ENCODE peak calls at places on chromosomes 12 and 14, in nine cellular contexts. G, N, K, F, X, D, H, V and P are unnamed samples.

GRCh38 chr12:10614056-10614370 is 604 bp upstream of the MAGOHB start:
- DNase-seq in H (peak; percentile 2), X (no peak), K (no peak), D (peak; percentile 2), G (no peak), V (no peak), F (no peak), N (no peak), P (no peak)

GRCh38 chr12:116783503-116784237 is 45.6 kb downstream of the RNFT2 start:
- DNase-seq in H (no peak), K (no peak), X (no peak), G (no peak), D (no peak), F (no peak), N (no peak), V (no peak), P (no peak)

GRCh38 chr14:73403181-73403752 is 55.1 kb downstream of the NUMB start:
- DNase-seq in K (no peak), N (no peak), H (no peak), D (no peak), V (no peak), G (no peak), F (no peak), X (no peak), P (no peak)

GRCh38 chr14:94686511-94687160 is 74.4 kb downstream of the SERPINA3 start:
- DNase-seq in G (no peak), N (no peak), X (no peak), V (no peak), D (no peak), K (no peak), F (no peak), H (no peak), P (no peak)

GRCh38 chr12:39626033-39626814 is 6.6 kb upstream of the ABCD2 start:
- DNase-seq in H (no peak), G (no peak), F (no peak), X (no peak), V (no peak), K (no peak), D (no peak), N (no peak), P (no peak)

GRCh38 chr12:68521848-68522502 is 88.7 kb upstream of the RAP1B start:
- DNase-seq in F (no peak), K (peak; percentile 37), H (peak; percentile 23), D (no peak), G (no peak), N (no peak), V (no peak), X (no peak), P (peak; percentile 49)

GRCh38 chr12:120540445-120540844 is 6.3 kb downstream of the RNF10 start:
- DNase-seq in D (no peak), X (no peak), N (no peak), G (no peak), K (peak; percentile 22), H (peak; percentile 75), F (no peak), V (peak; percentile 89), P (peak; percentile 88)

GRCh38 chr12:1880876-1881275 is 37.6 kb downstream of the CACNA2D4 start:
- DNase-seq in V (no peak), X (no peak), G (no peak), H (no peak), K (no peak), F (no peak), N (no peak), D (no peak), P (no peak)

DNA sequence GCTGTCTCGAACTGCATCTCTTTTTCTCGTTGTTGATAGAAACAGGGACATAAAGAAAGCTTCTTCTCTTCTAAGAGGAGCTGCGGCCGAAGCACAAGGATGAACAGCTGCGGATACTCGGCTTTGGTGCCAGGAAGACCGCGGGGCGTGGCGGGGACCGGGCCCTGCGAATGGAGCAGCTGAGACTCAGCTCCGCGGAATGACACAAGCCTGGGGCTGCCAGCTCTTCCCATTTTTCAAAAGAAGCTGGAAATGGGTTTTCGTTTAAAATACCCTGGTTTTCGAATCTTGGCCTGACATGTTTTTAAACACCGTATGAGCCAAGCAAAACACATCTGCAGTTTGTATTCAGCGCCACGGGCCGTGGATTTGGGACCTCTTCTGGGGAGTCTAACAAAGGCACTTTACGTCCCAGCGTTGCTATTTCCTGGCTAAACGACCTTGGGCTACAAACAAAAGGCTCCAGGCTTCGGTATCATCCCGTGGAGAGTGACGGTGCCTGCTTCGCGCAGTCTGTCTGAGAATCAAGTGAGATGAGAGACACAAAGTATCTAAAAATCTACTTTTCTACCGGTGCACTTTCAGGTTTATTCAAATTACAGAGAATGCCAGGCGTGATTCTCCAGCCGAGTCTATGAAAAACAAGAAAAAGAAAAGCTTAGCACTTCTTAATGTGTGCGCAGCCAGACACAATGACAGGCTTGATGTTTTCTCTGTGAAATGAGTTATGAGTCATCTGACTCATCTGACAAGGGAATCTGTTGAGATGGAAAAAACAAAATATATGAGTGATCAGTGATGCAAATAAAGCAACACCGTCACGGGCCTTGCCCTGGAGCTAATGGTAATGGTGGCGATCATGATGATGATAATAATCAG is 114.0 kb upstream of the TMEM132D start:
- DNase-seq in N (peak; percentile 40), D (no peak), G (no peak), H (no peak), K (no peak), V (no peak), X (no peak), F (no peak), P (no peak)
- H3K4me3 ChIP-seq in N (no peak overlapping the region), D (no peak overlapping the region), G (no peak overlapping the region), H (no peak overlapping the region), K (no peak overlapping the region), V (no peak overlapping the region), X (no peak overlapping the region), F (no peak overlapping the region), P (no peak overlapping the region)

GRCh38 chr12:50927766-50928224 is 24.5 kb upstream of the HIGD1C start:
- DNase-seq in F (no peak), D (no peak), N (no peak), G (no peak), H (no peak), X (no peak), K (no peak), V (no peak), P (no peak)

GRCh38 chr12:50925920-50926319 is 26.4 kb upstream of the HIGD1C start:
- DNase-seq in V (no peak), F (no peak), X (no peak), H (no peak), N (no peak), D (no peak), K (no peak), G (no peak), P (no peak)

GRCh38 chr12:50926415-50926814 is 25.9 kb upstream of the HIGD1C start:
- DNase-seq in K (no peak), D (no peak), H (no peak), V (no peak), F (no peak), N (no peak), G (no peak), X (no peak), P (no peak)

GRCh38 chr12:50928392-50928791 is 24.0 kb upstream of the HIGD1C start:
- DNase-seq in X (no peak), F (no peak), G (no peak), V (no peak), N (peak; percentile 54), H (peak; percentile 21), D (peak; percentile 13), K (no peak), P (no peak)

DNA sequence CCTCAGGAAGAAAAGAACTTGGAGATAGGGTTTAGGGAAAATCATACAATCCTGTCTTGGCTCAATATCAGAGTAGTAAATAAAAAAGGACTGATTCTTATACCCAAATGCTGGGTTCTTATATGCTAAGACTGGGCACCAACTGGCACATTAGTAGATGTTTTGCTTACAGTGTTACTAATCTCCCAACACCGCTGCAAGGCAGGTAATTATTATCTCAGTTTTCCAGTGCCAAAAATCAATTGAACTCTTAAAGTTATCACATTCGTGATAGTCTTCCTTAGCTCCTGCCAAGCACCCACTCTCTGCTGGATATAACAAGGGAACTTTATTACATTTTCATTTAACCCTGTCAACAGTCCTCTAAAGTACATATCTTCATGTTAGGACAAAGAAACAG is 25.0 kb upstream of the HIGD1C start:
- DNase-seq in G (no peak), F (no peak), V (no peak), D (no peak), K (no peak), N (no peak), X (no peak), H (no peak), P (no peak)
- TF ChIP-seq CTCF in G (no peak), F (no peak), V (no peak), D (no peak), K (no peak), N (no peak), X (no peak), H (no peak), P (no peak)

DNA sequence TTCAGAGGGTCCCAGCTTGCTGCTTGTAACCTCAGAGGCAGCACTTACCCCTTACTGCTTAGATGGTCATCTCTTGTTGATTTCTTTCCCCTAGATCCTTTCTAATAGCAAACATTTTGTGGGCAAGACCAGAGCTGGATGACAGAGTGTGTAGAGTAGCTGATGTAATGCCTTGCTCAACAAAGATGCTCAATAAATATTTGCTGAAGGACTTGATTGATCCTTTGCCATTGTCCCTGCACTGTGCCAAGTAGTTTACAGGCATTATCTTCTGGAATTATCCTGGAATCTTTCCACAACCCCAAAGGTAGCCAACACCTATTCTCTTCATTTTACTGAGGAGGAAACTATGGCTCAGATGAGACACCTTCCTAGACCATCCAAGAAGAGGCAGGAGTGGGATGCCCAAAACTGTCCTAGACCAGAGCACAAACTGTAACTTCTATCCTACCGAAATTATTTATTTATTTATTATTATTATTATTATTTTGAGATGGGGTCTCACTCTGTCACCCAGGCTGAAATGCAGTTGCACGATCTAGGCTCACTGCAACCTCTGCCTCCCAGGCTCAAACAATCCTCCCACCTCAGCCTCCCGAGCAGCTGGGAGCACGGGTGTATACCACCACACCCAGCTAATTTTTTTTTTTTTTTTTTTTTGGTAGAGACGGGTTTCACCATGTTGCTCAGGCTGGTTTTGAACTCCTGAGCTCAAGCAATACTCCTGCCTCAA is 1.4 kb downstream of the MMAB start:
- DNase-seq in F (no peak), G (no peak), V (no peak), H (no peak), N (no peak), X (no peak), D (no peak), K (no peak), P (no peak)
- H3K4me3 ChIP-seq in F (no peak overlapping the region), G (no peak overlapping the region), V (no peak overlapping the region), H (no peak overlapping the region), N (peak overlapping the region; percentile 56), X (no peak overlapping the region), D (no peak overlapping the region), K (peak overlapping the region; percentile 98), P (no peak overlapping the region)

GRCh38 chr12:15982471-15982870 is 71.3 kb downstream of the DERA start:
- DNase-seq in X (no peak), V (peak; percentile 78), H (peak; percentile 82), K (peak; percentile 68), G (no peak), D (peak; percentile 76), N (no peak), F (no peak), P (peak; percentile 41)

GRCh38 chr12:15978431-15978950 is 67.4 kb downstream of the DERA start:
- DNase-seq in K (peak; percentile 52), F (no peak), V (peak; percentile 74), N (peak; percentile 67), X (no peak), G (no peak), D (peak; percentile 53), H (peak; percentile 87), P (peak; percentile 66)

GRCh38 chr12:15982071-15982470 is 70.9 kb downstream of the DERA start:
- DNase-seq in D (no peak), H (peak; percentile 26), X (no peak), G (no peak), K (peak; percentile 7), N (no peak), F (no peak), V (peak; percentile 50), P (peak; percentile 11)

GRCh38 chr12:15977999-15978398 is 66.9 kb downstream of the DERA start:
- DNase-seq in V (no peak), D (no peak), N (no peak), H (no peak), X (no peak), G (no peak), K (no peak), F (no peak), P (no peak)

GRCh38 chr12:15979096-15980091 is 68.3 kb downstream of the DERA start:
- DNase-seq in N (peak; percentile 39), X (no peak), H (peak; percentile 87), V (peak; percentile 69), K (peak; percentile 90), D (peak; percentile 81), G (no peak), F (peak; percentile 78), P (peak; percentile 68)
- TF ChIP-seq CTCF in N (peak; percentile 74), X (peak; percentile 15), H (peak; percentile 71), V (peak; percentile 75), K (peak; percentile 69), D (peak; percentile 48), G (peak; percentile 10), F (peak; percentile 68), P (peak; percentile 59)